ENCODE peak calls at places on chromosomes 3 and 15, in four cellular contexts. One of them, this sample, is unnamed.

GRCh38 chr3:96361241-96361640 is 453.2 kb upstream of the EPHA6 start:
- DNase-seq in NCI-H774: no peak
- DNase-seq in right cardiac atrium: no peak
- DNase-seq in T-helper 2 cell: no peak
- DNase-seq in this sample: no peak

GRCh38 chr3:129061077-129061887 is 703 bp downstream of the GP9 start:
- DNase-seq in NCI-H774: no peak
- DNase-seq in right cardiac atrium: no peak
- DNase-seq in T-helper 2 cell: no peak
- DNase-seq in this sample: no peak

GRCh38 chr15:35654334-35654733 is 108.4 kb upstream of the DPH6 start:
- DNase-seq in NCI-H774: no peak
- DNase-seq in right cardiac atrium: no peak
- DNase-seq in T-helper 2 cell: no peak
- DNase-seq in this sample: no peak

GRCh38 chr3:84904819-84905555 is 53.8 kb upstream of the CADM2 start:
- DNase-seq in NCI-H774: no peak
- DNase-seq in right cardiac atrium: no peak
- DNase-seq in T-helper 2 cell: no peak
- DNase-seq in this sample: no peak

GRCh38 chr3:180142472-180142871 is 105.7 kb upstream of the PEX5L start:
- DNase-seq in NCI-H774: no peak
- DNase-seq in right cardiac atrium: no peak
- DNase-seq in T-helper 2 cell: no peak
- DNase-seq in this sample: no peak

GRCh38 chr3:30641612-30642251 is 35.3 kb downstream of the TGFBR2 start:
- DNase-seq in NCI-H774: no peak
- DNase-seq in right cardiac atrium: no peak
- DNase-seq in T-helper 2 cell: no peak
- DNase-seq in this sample: no peak

GRCh38 chr3:17401912-17402311 is 340.5 kb downstream of the TBC1D5 start:
- DNase-seq in NCI-H774: no peak
- DNase-seq in right cardiac atrium: no peak
- DNase-seq in T-helper 2 cell: no peak
- DNase-seq in this sample: no peak

GRCh38 chr3:123880998-123881561 is 3.1 kb downstream of the MYLK start:
- DNase-seq in NCI-H774: no peak
- DNase-seq in right cardiac atrium: no peak
- DNase-seq in T-helper 2 cell: no peak
- DNase-seq in this sample: no peak

GRCh38 chr15:89514596-89515406 is 18.4 kb upstream of the RHCG start:
- DNase-seq in NCI-H774: no peak
- DNase-seq in right cardiac atrium: no peak
- DNase-seq in T-helper 2 cell: no peak
- DNase-seq in this sample: no peak

GRCh38 chr15:81189583-81190283 is 6.9 kb upstream of the IL16 start:
- DNase-seq in NCI-H774: no peak
- DNase-seq in right cardiac atrium: peak; percentile 93
- DNase-seq in T-helper 2 cell: no peak
- DNase-seq in this sample: no peak